ENCODE peak calls at places on chromosome 16, in eight cellular contexts. One of them, this sample, is unnamed.

GRCh38 chr16:12470311-12471229 is 333.1 kb downstream of the CPPED1 start:
- DNase-seq in AG04449: no peak
- DNase-seq in astrocyte of the spinal cord: peak
- DNase-seq in endothelial cell of umbilical vein: peak
- DNase-seq in neural progenitor cell: no peak
- DNase-seq in BE2C: no peak
- DNase-seq in hepatocyte: no peak
- DNase-seq in prostate gland: no peak
- DNase-seq in this sample: no peak

GRCh38 chr16:69328854-69329316 is 1.5 kb downstream of the PDF start:
- DNase-seq in astrocyte of the spinal cord: peak
- DNase-seq in BE2C: no peak
- DNase-seq in AG04449: no peak
- DNase-seq in hepatocyte: no peak
- DNase-seq in prostate gland: no peak
- DNase-seq in endothelial cell of umbilical vein: peak
- DNase-seq in neural progenitor cell: no peak
- DNase-seq in this sample: no peak

GRCh38 chr16:80459331-80459777 is 81.4 kb upstream of the DYNLRB2 start:
- DNase-seq in prostate gland: no peak
- DNase-seq in endothelial cell of umbilical vein: no peak
- DNase-seq in neural progenitor cell: no peak
- DNase-seq in astrocyte of the spinal cord: no peak
- DNase-seq in BE2C: no peak
- DNase-seq in hepatocyte: peak
- DNase-seq in AG04449: no peak
- DNase-seq in this sample: no peak

GRCh38 chr16:85137323-85138072 is 25.2 kb upstream of the CIBAR2 start:
- DNase-seq in AG04449: no peak
- DNase-seq in neural progenitor cell: peak
- DNase-seq in hepatocyte: peak
- DNase-seq in endothelial cell of umbilical vein: peak
- DNase-seq in prostate gland: peak
- DNase-seq in BE2C: peak
- DNase-seq in astrocyte of the spinal cord: peak
- DNase-seq in this sample: no peak

GRCh38 chr16:78551487-78552085 is 452.1 kb downstream of the WWOX start:
- DNase-seq in astrocyte of the spinal cord: no peak
- DNase-seq in hepatocyte: no peak
- DNase-seq in endothelial cell of umbilical vein: no peak
- DNase-seq in BE2C: no peak
- DNase-seq in AG04449: no peak
- DNase-seq in prostate gland: no peak
- DNase-seq in neural progenitor cell: peak
- DNase-seq in this sample: no peak

GRCh38 chr16:102060-102855 is 24.2 kb downstream of the MPG start:
- DNase-seq in BE2C: no peak
- DNase-seq in endothelial cell of umbilical vein: peak
- DNase-seq in prostate gland: no peak
- DNase-seq in hepatocyte: no peak
- DNase-seq in neural progenitor cell: no peak
- DNase-seq in astrocyte of the spinal cord: peak
- DNase-seq in AG04449: no peak
- DNase-seq in this sample: no peak

GRCh38 chr16:86072328-86073102 is 173.6 kb downstream of the IRF8 start:
- DNase-seq in neural progenitor cell: peak
- DNase-seq in astrocyte of the spinal cord: peak
- DNase-seq in endothelial cell of umbilical vein: peak
- DNase-seq in prostate gland: peak
- DNase-seq in AG04449: peak
- DNase-seq in BE2C: peak
- DNase-seq in hepatocyte: peak
- DNase-seq in this sample: peak

GRCh38 chr16:77344306-77344705 is 90.5 kb downstream of the ADAMTS18 start:
- DNase-seq in AG04449: no peak
- DNase-seq in BE2C: no peak
- DNase-seq in endothelial cell of umbilical vein: no peak
- DNase-seq in prostate gland: no peak
- DNase-seq in astrocyte of the spinal cord: peak
- DNase-seq in neural progenitor cell: no peak
- DNase-seq in hepatocyte: no peak
- DNase-seq in this sample: no peak

GRCh38 chr16:9000664-9001063 is 37.0 kb upstream of the USP7 start:
- DNase-seq in hepatocyte: no peak
- DNase-seq in prostate gland: no peak
- DNase-seq in endothelial cell of umbilical vein: no peak
- DNase-seq in neural progenitor cell: no peak
- DNase-seq in AG04449: no peak
- DNase-seq in BE2C: no peak
- DNase-seq in astrocyte of the spinal cord: no peak
- DNase-seq in this sample: no peak

GRCh38 chr16:73192227-73192894 is 144.4 kb upstream of the ZFHX3 start:
- DNase-seq in hepatocyte: no peak
- DNase-seq in endothelial cell of umbilical vein: no peak
- DNase-seq in prostate gland: no peak
- DNase-seq in BE2C: no peak
- DNase-seq in astrocyte of the spinal cord: peak
- DNase-seq in AG04449: no peak
- DNase-seq in neural progenitor cell: peak
- DNase-seq in this sample: no peak

GRCh38 chr16:4309833-4310266 is 6.0 kb upstream of the GLIS2 start:
- DNase-seq in neural progenitor cell: peak
- DNase-seq in hepatocyte: peak
- DNase-seq in astrocyte of the spinal cord: peak
- DNase-seq in prostate gland: no peak
- DNase-seq in BE2C: peak
- DNase-seq in AG04449: no peak
- DNase-seq in endothelial cell of umbilical vein: peak
- DNase-seq in this sample: peak

GRCh38 chr16:73176577-73177013 is 128.7 kb upstream of the ZFHX3 start:
- DNase-seq in BE2C: no peak
- DNase-seq in neural progenitor cell: peak
- DNase-seq in astrocyte of the spinal cord: peak
- DNase-seq in endothelial cell of umbilical vein: peak
- DNase-seq in AG04449: peak
- DNase-seq in prostate gland: no peak
- DNase-seq in hepatocyte: peak
- DNase-seq in this sample: no peak

GRCh38 chr16:22664561-22664997 is 149.4 kb upstream of the HS3ST2 start:
- DNase-seq in AG04449: no peak
- DNase-seq in prostate gland: no peak
- DNase-seq in neural progenitor cell: no peak
- DNase-seq in endothelial cell of umbilical vein: no peak
- DNase-seq in BE2C: no peak
- DNase-seq in hepatocyte: no peak
- DNase-seq in astrocyte of the spinal cord: no peak
- DNase-seq in this sample: peak

GRCh38 chr16:17395849-17396480 is 74.8 kb downstream of the XYLT1 start:
- DNase-seq in neural progenitor cell: no peak
- DNase-seq in BE2C: no peak
- DNase-seq in hepatocyte: no peak
- DNase-seq in AG04449: no peak
- DNase-seq in astrocyte of the spinal cord: no peak
- DNase-seq in prostate gland: no peak
- DNase-seq in endothelial cell of umbilical vein: no peak
- DNase-seq in this sample: no peak

GRCh38 chr16:12496181-12496580 is 307.5 kb downstream of the CPPED1 start:
- DNase-seq in AG04449: no peak
- DNase-seq in neural progenitor cell: no peak
- DNase-seq in prostate gland: no peak
- DNase-seq in astrocyte of the spinal cord: no peak
- DNase-seq in BE2C: no peak
- DNase-seq in hepatocyte: no peak
- DNase-seq in endothelial cell of umbilical vein: no peak
- DNase-seq in this sample: no peak

GRCh38 chr16:72818286-72818845 is 229.6 kb downstream of the ZFHX3 start:
- DNase-seq in astrocyte of the spinal cord: peak
- DNase-seq in BE2C: no peak
- DNase-seq in prostate gland: no peak
- DNase-seq in AG04449: no peak
- DNase-seq in endothelial cell of umbilical vein: no peak
- DNase-seq in neural progenitor cell: peak
- DNase-seq in hepatocyte: no peak
- DNase-seq in this sample: no peak

GRCh38 chr16:85759631-85760419 is 8.9 kb upstream of the C16orf74 start:
- DNase-seq in astrocyte of the spinal cord: no peak
- DNase-seq in endothelial cell of umbilical vein: no peak
- DNase-seq in prostate gland: no peak
- DNase-seq in BE2C: peak
- DNase-seq in hepatocyte: no peak
- DNase-seq in AG04449: no peak
- DNase-seq in neural progenitor cell: no peak
- DNase-seq in this sample: no peak

GRCh38 chr16:80899804-80900592 is 95.6 kb upstream of the CDYL2 start:
- DNase-seq in hepatocyte: peak
- DNase-seq in BE2C: peak
- DNase-seq in prostate gland: peak
- DNase-seq in AG04449: no peak
- DNase-seq in neural progenitor cell: no peak
- DNase-seq in astrocyte of the spinal cord: peak
- DNase-seq in endothelial cell of umbilical vein: peak
- DNase-seq in this sample: no peak

GRCh38 chr16:73414636-73415035 is 366.7 kb upstream of the ZFHX3 start:
- DNase-seq in endothelial cell of umbilical vein: no peak
- DNase-seq in AG04449: no peak
- DNase-seq in neural progenitor cell: no peak
- DNase-seq in BE2C: no peak
- DNase-seq in prostate gland: no peak
- DNase-seq in astrocyte of the spinal cord: no peak
- DNase-seq in hepatocyte: no peak
- DNase-seq in this sample: no peak

GRCh38 chr16:31488630-31489564 is 6.0 kb downstream of the SLC5A2 start:
- DNase-seq in astrocyte of the spinal cord: no peak
- DNase-seq in BE2C: no peak
- DNase-seq in AG04449: no peak
- DNase-seq in endothelial cell of umbilical vein: no peak
- DNase-seq in neural progenitor cell: no peak
- DNase-seq in hepatocyte: no peak
- DNase-seq in prostate gland: no peak
- DNase-seq in this sample: no peak

DNA sequence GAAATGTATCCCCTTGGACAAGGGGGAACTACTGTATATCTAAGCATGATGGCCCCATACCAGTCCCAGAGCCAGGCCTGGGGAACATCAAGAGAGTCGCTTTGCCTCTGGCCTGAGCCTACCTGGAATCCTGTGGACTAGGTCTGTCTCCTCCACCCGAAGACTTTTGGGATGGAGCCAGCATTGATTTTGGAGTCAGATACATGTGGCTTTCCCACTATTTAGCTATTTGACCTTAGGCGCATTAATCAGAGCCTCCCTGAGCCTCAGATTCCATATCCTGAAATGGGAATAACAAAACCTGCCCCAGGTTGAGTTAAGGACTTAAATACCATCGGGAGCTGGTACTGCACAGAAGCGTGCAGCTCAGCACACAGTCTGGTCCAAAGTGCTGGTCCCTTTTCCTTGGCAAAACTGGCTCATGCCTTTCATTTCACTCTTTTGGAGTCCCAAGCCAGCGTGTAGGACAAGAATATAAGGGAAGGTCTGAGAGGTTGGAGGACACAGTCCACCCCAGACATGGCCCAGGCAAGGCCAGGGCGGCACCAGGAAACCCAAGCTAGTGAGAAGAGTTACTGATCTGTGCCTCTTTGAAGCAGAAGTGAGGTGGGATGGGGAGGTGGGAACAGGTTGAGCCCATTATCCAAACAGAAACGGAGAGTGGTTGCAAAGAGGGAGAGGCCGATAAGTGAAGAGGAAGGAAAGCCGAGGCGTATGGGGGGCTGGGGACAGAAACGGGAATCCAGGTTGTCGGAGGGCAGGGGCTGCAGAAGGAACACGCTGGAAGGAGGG is 993 bp downstream of the FA2H start:
- DNase-seq in endothelial cell of umbilical vein: no peak
- DNase-seq in neural progenitor cell: no peak
- DNase-seq in hepatocyte: no peak
- DNase-seq in astrocyte of the spinal cord: no peak
- DNase-seq in prostate gland: no peak
- DNase-seq in BE2C: no peak
- DNase-seq in AG04449: no peak
- DNase-seq in this sample: no peak
- H3K4me3 ChIP-seq in endothelial cell of umbilical vein: no peak
- H3K4me3 ChIP-seq in neural progenitor cell: peak
- H3K4me3 ChIP-seq in hepatocyte: peak
- H3K4me3 ChIP-seq in astrocyte of the spinal cord: no peak
- H3K4me3 ChIP-seq in prostate gland: peak
- H3K4me3 ChIP-seq in BE2C: peak
- H3K4me3 ChIP-seq in AG04449: no peak
- H3K4me3 ChIP-seq in this sample: peak

GRCh38 chr16:57479043-57479421 is 7.3 kb downstream of the DOK4 start:
- DNase-seq in astrocyte of the spinal cord: no peak
- DNase-seq in hepatocyte: no peak
- DNase-seq in prostate gland: no peak
- DNase-seq in neural progenitor cell: no peak
- DNase-seq in endothelial cell of umbilical vein: peak
- DNase-seq in BE2C: peak
- DNase-seq in AG04449: no peak
- DNase-seq in this sample: no peak
- H3K4me3 ChIP-seq in astrocyte of the spinal cord: peak
- H3K4me3 ChIP-seq in hepatocyte: peak
- H3K4me3 ChIP-seq in prostate gland: peak
- H3K4me3 ChIP-seq in neural progenitor cell: peak
- H3K4me3 ChIP-seq in endothelial cell of umbilical vein: peak
- H3K4me3 ChIP-seq in BE2C: peak
- H3K4me3 ChIP-seq in AG04449: peak
- H3K4me3 ChIP-seq in this sample: no peak

DNA sequence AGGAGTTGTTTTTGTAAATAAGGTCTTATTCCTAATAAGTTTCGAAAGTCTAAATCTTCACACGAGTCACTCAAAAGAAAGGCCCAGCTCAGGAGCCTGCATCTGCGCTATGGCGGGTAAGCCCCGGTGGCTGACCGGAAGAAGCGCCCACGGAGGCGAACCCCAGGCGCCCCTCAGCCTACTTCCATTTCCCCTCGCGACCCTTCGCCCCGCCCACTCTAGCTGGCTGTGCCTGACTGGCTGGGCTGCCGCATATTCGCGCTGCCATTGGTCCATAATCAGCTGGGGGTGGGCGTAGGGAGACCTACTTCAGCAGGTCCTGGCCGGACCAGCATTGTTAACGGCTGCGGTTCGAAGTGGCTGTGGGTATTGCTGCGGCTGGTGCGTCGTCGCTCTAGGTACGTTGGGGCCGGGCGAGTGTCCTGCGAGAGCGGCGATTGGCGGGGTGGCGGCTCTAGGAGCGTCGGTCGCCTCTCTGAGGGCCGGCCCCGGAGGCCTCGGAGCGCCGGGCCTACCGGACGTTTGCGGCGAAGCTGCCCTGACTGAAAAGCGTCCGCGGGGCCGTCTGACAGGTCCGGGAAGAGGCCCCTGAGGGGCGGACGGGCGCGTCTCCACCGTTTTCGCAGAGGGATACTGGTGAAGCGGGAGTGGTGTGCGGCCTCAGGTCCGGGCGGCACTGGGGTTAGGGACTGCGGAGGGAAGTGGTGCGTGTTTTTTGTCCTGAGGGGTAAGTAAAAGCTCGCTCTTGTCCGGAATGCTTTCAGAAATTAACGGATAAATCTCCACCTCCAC is at the start of gene ATF7IP2:
- DNase-seq in prostate gland: peak
- DNase-seq in AG04449: peak
- DNase-seq in endothelial cell of umbilical vein: peak
- DNase-seq in hepatocyte: peak
- DNase-seq in neural progenitor cell: peak
- DNase-seq in BE2C: peak
- DNase-seq in astrocyte of the spinal cord: peak
- DNase-seq in this sample: peak
- H3K4me3 ChIP-seq in prostate gland: peak
- H3K4me3 ChIP-seq in AG04449: peak
- H3K4me3 ChIP-seq in endothelial cell of umbilical vein: peak
- H3K4me3 ChIP-seq in hepatocyte: peak
- H3K4me3 ChIP-seq in neural progenitor cell: peak
- H3K4me3 ChIP-seq in BE2C: peak
- H3K4me3 ChIP-seq in astrocyte of the spinal cord: peak
- H3K4me3 ChIP-seq in this sample: peak

GRCh38 chr16:28985611-28986041 is 774 bp downstream of the LAT start:
- DNase-seq in prostate gland: no peak
- DNase-seq in AG04449: no peak
- DNase-seq in BE2C: no peak
- DNase-seq in astrocyte of the spinal cord: no peak
- DNase-seq in hepatocyte: no peak
- DNase-seq in endothelial cell of umbilical vein: no peak
- DNase-seq in neural progenitor cell: no peak
- DNase-seq in this sample: no peak
- H3K4me3 ChIP-seq in prostate gland: no peak
- H3K4me3 ChIP-seq in AG04449: no peak
- H3K4me3 ChIP-seq in BE2C: no peak
- H3K4me3 ChIP-seq in astrocyte of the spinal cord: no peak
- H3K4me3 ChIP-seq in hepatocyte: no peak
- H3K4me3 ChIP-seq in endothelial cell of umbilical vein: no peak
- H3K4me3 ChIP-seq in neural progenitor cell: no peak
- H3K4me3 ChIP-seq in this sample: no peak